ENCODE peak calls at places on chromosomes 12 and 14, in nine cellular contexts. V is mucosa of descending colon, P is tibial nerve, N is right atrium auricular region, L is cardiac muscle cell, W is psoas muscle, H is transverse colon, Y is uterus, X is right lobe of liver. D is an unnamed sample. For H3K4me1, the result is how much of the 10 kb centered on the place peaks cover.

GRCh38 chr12:51122844-51123243 is 39.4 kb upstream of the CSRNP2 start:
- DNase-seq in W (no peak), L (no peak), H (no peak), V (no peak), N (no peak), X (no peak), P (no peak), Y (no peak), D (no peak)

GRCh38 chr12:4027412-4027811 is 154.2 kb upstream of the PARP11 start:
- DNase-seq in P (no peak), W (no peak), L (no peak), V (no peak), H (no peak), Y (no peak), X (no peak), N (no peak), D (no peak)

GRCh38 chr12:80862606-80863005 is 75.1 kb downstream of the LIN7A start:
- DNase-seq in P (no peak), H (no peak), X (no peak), V (no peak), L (no peak), Y (no peak), N (no peak), W (no peak), D (no peak)

GRCh38 chr14:23237772-23238594 is at the start of gene RNF212B:
- DNase-seq in W (peak), H (peak), P (peak), V (peak), X (peak), L (peak), N (peak), Y (peak), D (peak)

GRCh38 chr12:66118240-66118891 is 12.2 kb downstream of the LLPH start:
- DNase-seq in W (no peak), H (no peak), X (no peak), P (no peak), V (no peak), L (no peak), Y (no peak), N (no peak), D (no peak)

GRCh38 chr12:132285991-132286681 is 43.3 kb downstream of the GALNT9 start:
- DNase-seq in P (peak), V (peak), X (no peak), N (peak), W (peak), L (peak), H (peak), Y (no peak), D (peak)

GRCh38 chr14:56160058-56160457 is 41.8 kb downstream of the PELI2 start:
- DNase-seq in Y (no peak), V (no peak), P (no peak), L (no peak), H (no peak), X (no peak), N (no peak), W (no peak), D (no peak)

GRCh38 chr12:102964872-102965271 is 7.4 kb downstream of the ASCL1 start:
- DNase-seq in V (peak), P (no peak), Y (no peak), W (no peak), L (peak), X (no peak), H (peak), N (no peak), D (no peak)

GRCh38 chr14:105439710-105440553 is 20.3 kb downstream of the MTA1 start:
- DNase-seq in P (no peak), Y (no peak), N (no peak), H (no peak), X (peak), V (no peak), L (no peak), W (peak), D (no peak)

GRCh38 chr12:131027876-131028586 is 74.3 kb downstream of the ADGRD1 start:
- DNase-seq in P (no peak), V (no peak), N (no peak), H (no peak), X (no peak), Y (no peak), L (no peak), W (no peak), D (no peak)

GRCh38 chr12:57111046-57111698 is at the start of gene STAT6:
- DNase-seq in X (peak), Y (peak), P (peak), H (peak), L (peak), N (peak), W (peak), V (peak), D (peak)

GRCh38 chr12:101597164-101597563 is 2.4 kb downstream of the MYBPC1 start:
- DNase-seq in P (no peak), V (no peak), Y (no peak), L (no peak), H (no peak), N (no peak), X (no peak), W (no peak), D (no peak)

GRCh38 chr12:62158013-62158412 is 102.2 kb upstream of the USP15 start:
- DNase-seq in Y (no peak), X (no peak), L (no peak), N (no peak), H (no peak), P (no peak), W (no peak), V (no peak), D (no peak)

GRCh38 chr14:87813691-87814090 is 179.3 kb downstream of the GALC start:
- DNase-seq in V (no peak), H (no peak), P (no peak), X (no peak), W (no peak), N (no peak), Y (no peak), L (no peak), D (no peak)

GRCh38 chr12:203462-204260 is 10.3 kb downstream of the SLC6A12 start:
- DNase-seq in N (no peak), W (peak), V (no peak), L (peak), X (no peak), H (no peak), Y (no peak), P (no peak), D (no peak)

GRCh38 chr14:75486317-75486716 is 36.0 kb upstream of the BATF start:
- DNase-seq in V (no peak), P (no peak), X (no peak), Y (no peak), H (no peak), N (no peak), W (no peak), L (no peak), D (no peak)

GRCh38 chr12:33476058-33476457 is 36.4 kb upstream of the SYT10 start:
- DNase-seq in P (no peak), V (no peak), L (no peak), N (no peak), W (no peak), X (no peak), Y (no peak), H (no peak), D (no peak)

GRCh38 chr12:51621155-51621922 is 30.3 kb downstream of the SCN8A start:
- DNase-seq in W (no peak), N (no peak), L (no peak), P (no peak), H (no peak), Y (no peak), X (no peak), V (no peak), D (no peak)

GRCh38 chr12:71942259-71942658 is 3.6 kb downstream of the TPH2 start:
- DNase-seq in L (no peak), Y (no peak), H (no peak), N (no peak), W (no peak), V (no peak), P (no peak), X (no peak), D (no peak)

GRCh38 chr12:39127401-39127800 is 222.0 kb upstream of the CPNE8 start:
- DNase-seq in N (no peak), L (no peak), Y (no peak), P (no peak), X (no peak), H (peak), V (no peak), W (no peak), D (no peak)

GRCh38 chr14:37566811-37567371 is 28.2 kb downstream of the FOXA1 start:
- DNase-seq in H (no peak), L (no peak), V (no peak), W (no peak), Y (no peak), P (no peak), X (no peak), N (no peak), D (no peak)

GRCh38 chr14:102775855-102776760 is 1.1 kb upstream of the TRAF3 start:
- DNase-seq in L (peak), N (no peak), P (no peak), H (peak), Y (peak), W (no peak), V (peak), X (no peak), D (no peak)

GRCh38 chr12:114685869-114686268 is 1.9 kb upstream of the TBX3 start:
- DNase-seq in H (no peak), V (no peak), N (no peak), P (no peak), Y (no peak), X (no peak), W (no peak), L (no peak), D (no peak)

GRCh38 chr12:29286081-29286800 is 94.7 kb downstream of the ERGIC2 start:
- DNase-seq in V (no peak), P (no peak), X (no peak), L (no peak), W (no peak), N (no peak), Y (no peak), H (no peak), D (no peak)

GRCh38 chr14:75479770-75480600 is 42.3 kb upstream of the BATF start:
- DNase-seq in P (no peak), N (no peak), L (no peak), X (no peak), Y (no peak), H (no peak), W (no peak), V (no peak), D (no peak)

GRCh38 chr12:3164454-3165310 is 87.5 kb downstream of the TSPAN9 start:
- DNase-seq in Y (no peak), N (no peak), L (peak), W (peak), V (no peak), P (no peak), X (peak), H (no peak), D (no peak)

GRCh38 chr12:58504539-58504938 is 415.8 kb downstream of the LRIG3 start:
- DNase-seq in X (no peak), W (no peak), L (no peak), P (no peak), Y (no peak), N (no peak), V (no peak), H (no peak), D (no peak)

GRCh38 chr12:132325733-132326130 is 3.7 kb downstream of the GALNT9 start:
- DNase-seq in H (no peak), N (no peak), W (peak), X (no peak), V (no peak), P (no peak), Y (no peak), L (no peak), D (no peak)

GRCh38 chr12:53991077-53991460 is 6.1 kb downstream of the HOXC10 start:
- DNase-seq in X (no peak), N (no peak), Y (no peak), V (no peak), L (no peak), H (no peak), P (no peak), W (peak), D (no peak)

GRCh38 chr14:94225460-94225989 is 51.4 kb downstream of the PPP4R4 start:
- DNase-seq in N (no peak), W (no peak), Y (no peak), V (no peak), P (no peak), H (no peak), X (no peak), L (peak), D (no peak)

GRCh38 chr12:96101806-96102205 is 66.4 kb upstream of the LTA4H start:
- DNase-seq in X (no peak), V (no peak), N (no peak), P (no peak), W (no peak), L (no peak), H (no peak), Y (no peak), D (no peak)

GRCh38 chr12:121598672-121599287 is 18.0 kb upstream of the KDM2B start:
- DNase-seq in W (no peak), P (no peak), N (no peak), V (no peak), L (no peak), X (no peak), Y (no peak), H (no peak), D (no peak)

GRCh38 chr14:100982356-100982755 is 78.8 kb upstream of the RTL1 start:
- DNase-seq in V (no peak), P (no peak), L (no peak), H (no peak), X (no peak), W (no peak), Y (no peak), N (no peak), D (no peak)
- H3K4me1 ChIP-seq in V (under half), P (under half), L (under half), H (under half), X (under half), W (under half), Y (under half), N (under half), D (under half)

DNA sequence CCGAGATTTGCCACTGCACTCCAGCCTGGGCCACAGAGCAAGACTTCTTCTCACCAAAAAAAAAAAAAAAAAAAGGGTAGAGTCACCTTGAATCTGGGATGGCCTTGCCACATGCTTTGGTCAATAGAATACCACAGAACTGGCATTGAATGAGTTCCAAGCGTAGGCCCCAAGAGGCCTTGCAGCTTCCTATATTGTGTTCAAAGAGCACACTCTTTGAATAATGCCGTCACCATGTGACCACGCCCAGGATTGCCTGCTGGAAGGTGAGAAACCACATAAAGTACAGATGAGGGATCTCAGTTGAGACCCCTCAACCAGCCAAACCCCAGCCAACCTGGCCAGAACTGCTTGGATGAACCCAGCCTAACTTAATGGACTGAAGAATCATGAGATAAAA is 239.2 kb upstream of the AMIGO2 start:
- DNase-seq in P (no peak), L (no peak), W (no peak), H (no peak), V (no peak), Y (no peak), X (no peak), N (no peak), D (no peak)
- H3K4me1 ChIP-seq in P (under half), L (under half), W (under half), H (under half), V (under half), Y (under half), X (under half), N (under half), D (under half)

GRCh38 chr12:6773662-6774351 is 1.5 kb downstream of the LAG3 start:
- DNase-seq in L (peak), H (no peak), W (no peak), N (no peak), X (no peak), P (no peak), V (peak), Y (no peak), D (no peak)

GRCh38 chr12:6771509-6772330 is 600 bp upstream of the LAG3 start:
- DNase-seq in H (no peak), L (no peak), W (no peak), V (no peak), Y (peak), N (no peak), X (no peak), P (no peak), D (no peak)

GRCh38 chr12:6774557-6775062 is 2.3 kb downstream of the LAG3 start:
- DNase-seq in H (no peak), X (peak), Y (no peak), W (no peak), L (no peak), P (no peak), N (no peak), V (no peak), D (no peak)

GRCh38 chr12:6772331-6772695 is at the start of gene LAG3:
- DNase-seq in Y (peak), X (peak), V (no peak), N (no peak), L (no peak), P (no peak), W (no peak), H (peak), D (no peak)

GRCh38 chr12:6772729-6773661 is 675 bp downstream of the LAG3 start:
- DNase-seq in H (no peak), N (no peak), L (no peak), P (no peak), W (no peak), X (no peak), V (no peak), Y (no peak), D (no peak)
- H3K4me1 ChIP-seq in H (under half), N (under half), L (under half), P (under half), W (under half), X (half or more), V (under half), Y (under half), D (under half)

DNA sequence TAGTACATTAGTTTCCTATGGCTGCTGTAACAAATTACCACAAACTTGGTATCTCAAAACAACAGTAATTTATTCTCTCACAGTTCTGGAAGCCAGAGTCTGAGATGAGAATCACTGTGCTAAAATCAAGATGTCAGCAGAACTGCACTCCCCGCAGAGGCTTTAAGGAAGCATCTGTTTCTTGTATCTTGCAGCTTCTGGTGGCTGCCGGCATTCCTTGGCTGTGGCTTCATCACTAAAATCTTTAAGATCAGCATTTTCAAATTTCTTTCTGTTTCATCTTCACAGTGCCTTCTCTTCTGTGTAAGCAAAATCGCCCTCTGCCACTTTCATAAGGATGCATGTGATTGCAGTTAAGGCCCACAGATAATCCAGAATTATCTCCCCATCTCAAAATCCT is 9.4 kb downstream of the STON2 start:
- DNase-seq in N (no peak), Y (no peak), H (no peak), V (no peak), P (no peak), L (no peak), W (no peak), X (no peak), D (no peak)
- H3K4me1 ChIP-seq in N (under half), Y (under half), H (under half), V (under half), P (under half), L (under half), W (under half), X (under half), D (under half)

GRCh38 chr12:11824069-11824468 is 174.6 kb downstream of the ETV6 start:
- DNase-seq in L (no peak), X (no peak), H (no peak), Y (no peak), W (no peak), N (no peak), V (no peak), P (no peak), D (no peak)

GRCh38 chr12:11823593-11823992 is 174.1 kb downstream of the ETV6 start:
- DNase-seq in X (no peak), V (no peak), P (no peak), N (no peak), Y (no peak), L (no peak), W (no peak), H (no peak), D (no peak)

GRCh38 chr12:11825278-11825677 is 175.8 kb downstream of the ETV6 start:
- DNase-seq in H (no peak), X (no peak), V (no peak), P (no peak), L (no peak), W (no peak), Y (no peak), N (no peak), D (no peak)

GRCh38 chr12:11823043-11823442 is 173.6 kb downstream of the ETV6 start:
- DNase-seq in X (no peak), Y (no peak), V (no peak), P (no peak), L (no peak), H (no peak), W (no peak), N (no peak), D (no peak)

GRCh38 chr12:11824736-11825135 is 175.3 kb downstream of the ETV6 start:
- DNase-seq in X (no peak), V (no peak), P (no peak), L (no peak), Y (no peak), N (no peak), W (no peak), H (no peak), D (no peak)
- H3K4me1 ChIP-seq in X (under half), V (under half), P (under half), L (half or more), Y (under half), N (under half), W (under half), H (under half), D (under half)

DNA sequence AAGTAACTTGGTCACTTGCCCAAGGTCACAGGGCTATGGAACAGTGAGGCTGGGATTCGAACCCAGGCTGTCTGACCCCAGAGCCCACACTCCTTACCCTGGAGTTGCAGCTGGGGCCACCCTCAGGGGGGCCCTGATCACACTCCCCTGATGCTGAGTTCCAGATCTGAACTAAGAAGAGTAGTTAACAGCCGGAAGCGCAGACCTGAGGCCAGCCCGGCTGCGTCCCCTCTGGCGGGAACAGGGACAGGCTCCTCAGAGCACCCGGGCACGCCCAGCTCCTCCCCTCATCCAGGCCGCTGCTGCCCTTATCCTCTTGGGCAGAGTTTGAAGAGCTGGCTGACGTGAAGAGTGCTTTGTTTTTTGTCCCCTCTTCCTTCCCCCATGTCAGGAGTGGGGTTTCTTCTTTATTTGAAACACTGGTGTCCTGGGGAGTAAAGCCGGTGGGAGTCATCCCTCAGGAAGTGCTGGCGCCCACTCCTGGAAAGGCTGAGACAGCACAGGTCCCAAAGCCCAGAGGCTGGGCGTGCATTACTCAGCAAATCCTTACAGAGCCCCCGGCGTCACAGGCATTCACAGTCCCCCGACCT is 8.7 kb downstream of the PHB2 start:
- DNase-seq in W (peak), X (peak), H (peak), P (no peak), L (peak), Y (peak), N (peak), V (peak), D (no peak)
- H3K4me1 ChIP-seq in W (under half), X (under half), H (under half), P (under half), L (under half), Y (under half), N (under half), V (under half), D (under half)

GRCh38 chr12:49422038-49422575 is 54.8 kb downstream of the SPATS2 start:
- DNase-seq in W (no peak), H (no peak), Y (no peak), L (no peak), V (no peak), N (no peak), X (no peak), P (no peak), D (no peak)

GRCh38 chr12:49415426-49416040 is 48.3 kb downstream of the SPATS2 start:
- DNase-seq in N (no peak), L (no peak), X (no peak), P (no peak), W (no peak), Y (no peak), H (no peak), V (no peak), D (no peak)

GRCh38 chr12:49417558-49417957 is 50.3 kb downstream of the SPATS2 start:
- DNase-seq in H (no peak), V (no peak), N (no peak), Y (no peak), X (no peak), L (no peak), P (no peak), W (no peak), D (no peak)

GRCh38 chr12:49416892-49417291 is 49.6 kb downstream of the SPATS2 start:
- DNase-seq in N (no peak), Y (no peak), X (no peak), L (no peak), H (no peak), P (no peak), V (no peak), W (no peak), D (no peak)

DNA sequence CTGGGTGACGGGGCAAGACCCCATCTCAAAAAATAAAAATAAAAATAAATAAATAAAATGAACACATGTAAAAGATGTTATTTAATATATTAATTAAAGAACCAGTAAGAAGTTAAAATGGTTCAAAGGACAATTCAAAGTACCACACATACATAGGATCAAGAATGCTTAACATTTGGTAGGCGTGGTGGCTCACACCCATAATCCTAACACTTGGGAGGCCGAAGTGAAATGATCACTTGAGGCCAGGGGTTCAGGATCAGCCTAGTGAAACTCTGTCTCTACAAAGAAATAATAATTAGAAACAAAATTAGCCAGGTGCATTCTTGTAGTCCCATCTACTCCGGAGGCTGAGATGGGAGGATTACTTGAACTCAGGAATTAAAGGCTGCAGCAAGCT is 53.3 kb downstream of the SPATS2 start:
- DNase-seq in Y (no peak), H (no peak), N (no peak), W (no peak), V (no peak), X (no peak), L (no peak), P (no peak), D (no peak)
- H3K4me1 ChIP-seq in Y (under half), H (under half), N (under half), W (under half), V (under half), X (under half), L (under half), P (under half), D (under half)

D was measured in breast epithelium.